ENCODE peak calls at places on chromosomes 2 and 18, in six cellular contexts. L is neural progenitor cell; X is tibial artery; A is CD8-positive, alpha-beta T cell; Z is body of pancreas; D is cardiac muscle cell. O is an unnamed sample. For H3K27me3, the result is how much of the 10 kb centered on the place peaks cover.

GRCh38 chr18:46262856-46263255 is 158.7 kb downstream of the HAUS1 start:
- DNase-seq in L (no peak), X (no peak), A (no peak), Z (no peak), D (no peak), O (no peak)

GRCh38 chr2:144671695-144672094 is 151.8 kb upstream of the ZEB2 start:
- DNase-seq in L (no peak), X (no peak), A (no peak), Z (peak), D (no peak), O (no peak)

GRCh38 chr18:48546411-48546810 is 7.6 kb downstream of the CTIF start:
- DNase-seq in L (peak), X (peak), A (no peak), Z (no peak), D (no peak), O (no peak)

GRCh38 chr2:220143336-220143735 is 515.9 kb downstream of the SLC4A3 start:
- DNase-seq in L (no peak), X (no peak), A (no peak), Z (no peak), D (no peak), O (no peak)

GRCh38 chr2:150426315-150426714 is 61.2 kb downstream of the RND3 start:
- DNase-seq in L (no peak), X (no peak), A (no peak), Z (no peak), D (no peak), O (no peak)

GRCh38 chr2:142165790-142166189 is 35.0 kb upstream of the LRP1B start:
- DNase-seq in L (peak), X (no peak), A (no peak), Z (peak), D (peak), O (no peak)

GRCh38 chr2:239296020-239296932 is 104.5 kb downstream of the HDAC4 start:
- DNase-seq in L (no peak), X (peak), A (no peak), Z (no peak), D (no peak), O (no peak)

GRCh38 chr2:229673676-229674075 is 40.7 kb downstream of the DNER start:
- DNase-seq in L (no peak), X (no peak), A (no peak), Z (no peak), D (no peak), O (no peak)

GRCh38 chr2:128370468-128371247 is 52.0 kb upstream of the HS6ST1 start:
- DNase-seq in L (no peak), X (peak), A (no peak), Z (no peak), D (no peak), O (no peak)

GRCh38 chr2:151713291-151713903 is 20.9 kb downstream of the NEB start:
- DNase-seq in L (no peak), X (no peak), A (no peak), Z (no peak), D (no peak), O (no peak)

GRCh38 chr2:207353836-207354235 is 175.9 kb upstream of the CREB1 start:
- DNase-seq in L (no peak), X (no peak), A (no peak), Z (no peak), D (no peak), O (no peak)

GRCh38 chr2:204177977-204178522 is 241.5 kb downstream of the ICOS start:
- DNase-seq in L (peak), X (peak), A (peak), Z (peak), D (peak), O (peak)

GRCh38 chr18:73715228-73715670 is 432.4 kb downstream of the FBXO15 start:
- DNase-seq in L (no peak), X (no peak), A (no peak), Z (no peak), D (no peak), O (no peak)

GRCh38 chr2:233049194-233049761 is 10.9 kb upstream of the INPP5D start:
- DNase-seq in L (no peak), X (no peak), A (no peak), Z (no peak), D (no peak), O (no peak)

GRCh38 chr2:169185711-169186110 is 116.3 kb downstream of the DHRS9 start:
- DNase-seq in L (no peak), X (no peak), A (no peak), Z (no peak), D (no peak), O (no peak)

GRCh38 chr2:22355816-22356433 is 1029.1 kb upstream of the KLHL29 start:
- DNase-seq in L (peak), X (peak), A (peak), Z (peak), D (peak), O (no peak)

GRCh38 chr2:240916571-240917008 is 10.5 kb downstream of the CROCC2 start:
- DNase-seq in L (peak), X (peak), A (no peak), Z (peak), D (peak), O (no peak)

GRCh38 chr2:20597868-20598183 is 53.1 kb downstream of the HS1BP3 start:
- DNase-seq in L (no peak), X (peak), A (no peak), Z (no peak), D (no peak), O (no peak)

GRCh38 chr2:182655750-182656149 is 60.3 kb upstream of the DNAJC10 start:
- DNase-seq in L (no peak), X (no peak), A (no peak), Z (no peak), D (no peak), O (no peak)

GRCh38 chr2:73103018-73103542 is 9.7 kb downstream of the RAB11FIP5 start:
- DNase-seq in L (no peak), X (no peak), A (no peak), Z (no peak), D (no peak), O (no peak)

GRCh38 chr2:46488389-46488788 is 9.0 kb downstream of the TMEM247 start:
- DNase-seq in L (no peak), X (no peak), A (no peak), Z (no peak), D (no peak), O (no peak)

GRCh38 chr2:229728360-229728759 is 14.0 kb upstream of the DNER start:
- DNase-seq in L (no peak), X (no peak), A (no peak), Z (no peak), D (no peak), O (no peak)

GRCh38 chr2:202771741-202772470 is 99.7 kb downstream of the ICA1L start:
- DNase-seq in L (no peak), X (no peak), A (no peak), Z (peak), D (no peak), O (no peak)

GRCh38 chr2:18194161-18194560 is 315.7 kb downstream of the KCNS3 start:
- DNase-seq in L (no peak), X (no peak), A (no peak), Z (no peak), D (no peak), O (no peak)

GRCh38 chr18:74342416-74343043 is 26.9 kb downstream of the C18orf63 start:
- DNase-seq in L (peak), X (no peak), A (no peak), Z (peak), D (peak), O (no peak)

GRCh38 chr2:8541223-8541622 is 140.6 kb upstream of the ID2 start:
- DNase-seq in L (no peak), X (no peak), A (no peak), Z (no peak), D (no peak), O (no peak)

GRCh38 chr2:172072279-172072678 is 13.0 kb upstream of the DLX1 start:
- DNase-seq in L (no peak), X (no peak), A (no peak), Z (no peak), D (no peak), O (no peak)

GRCh38 chr2:164620873-164621760 is at the start of gene GRB14:
- DNase-seq in L (peak), X (no peak), A (no peak), Z (peak), D (peak), O (no peak)

GRCh38 chr2:83786140-83786539 is 672.9 kb downstream of the SUCLG1 start:
- DNase-seq in L (no peak), X (no peak), A (no peak), Z (no peak), D (no peak), O (no peak)

GRCh38 chr2:16462965-16463364 is 202.7 kb downstream of the CYRIA start:
- DNase-seq in L (no peak), X (no peak), A (no peak), Z (no peak), D (no peak), O (no peak)

GRCh38 chr18:63210531-63210930 is 109.0 kb downstream of the BCL2 start:
- DNase-seq in L (no peak), X (no peak), A (no peak), Z (no peak), D (no peak), O (no peak)

GRCh38 chr18:46294325-46294724 is 190.1 kb downstream of the HAUS1 start:
- DNase-seq in L (no peak), X (no peak), A (no peak), Z (no peak), D (no peak), O (no peak)

GRCh38 chr2:201768918-201769317 is 11.8 kb downstream of the ALS2 start:
- DNase-seq in L (no peak), X (no peak), A (no peak), Z (no peak), D (no peak), O (no peak)

GRCh38 chr2:113080134-113080533 is 12.4 kb downstream of the IL1F10 start:
- DNase-seq in L (peak), X (no peak), A (peak), Z (no peak), D (peak), O (no peak)

GRCh38 chr2:163990554-163990953 is 254.7 kb upstream of the FIGN start:
- DNase-seq in L (peak), X (no peak), A (no peak), Z (no peak), D (no peak), O (no peak)

GRCh38 chr2:230068658-230069080 is at the start of gene SLC16A14:
- DNase-seq in L (peak), X (no peak), A (peak), Z (peak), D (peak), O (no peak)

GRCh38 chr2:136117391-136117841 is 533 bp downstream of the CXCR4 start:
- DNase-seq in L (peak), X (no peak), A (no peak), Z (no peak), D (peak), O (no peak)

DNA sequence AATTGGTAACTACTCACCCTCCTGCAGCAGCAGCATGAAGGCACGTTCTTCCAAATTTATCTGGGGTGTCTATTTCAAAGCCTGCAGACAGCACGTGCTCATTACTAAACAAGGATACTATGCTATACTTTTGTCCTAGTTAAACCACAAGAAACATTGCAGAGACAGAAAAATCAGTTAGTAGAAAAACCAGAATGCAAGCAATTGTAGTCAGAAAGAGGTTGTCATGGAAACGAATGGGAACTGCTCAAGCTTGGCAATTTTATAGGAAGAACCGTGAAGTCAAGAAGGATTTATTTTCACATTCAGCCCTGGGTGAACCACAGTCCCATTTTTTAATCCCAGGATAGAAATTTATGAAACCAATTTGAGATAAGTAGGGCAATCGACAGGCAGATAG is 162.2 kb upstream of the PGAP1 start:
- DNase-seq in L (no peak), X (no peak), A (no peak), Z (no peak), D (no peak), O (no peak)
- H3K27ac ChIP-seq in L (no peak), X (no peak), A (no peak), Z (no peak), D (no peak), O (no peak)

DNA sequence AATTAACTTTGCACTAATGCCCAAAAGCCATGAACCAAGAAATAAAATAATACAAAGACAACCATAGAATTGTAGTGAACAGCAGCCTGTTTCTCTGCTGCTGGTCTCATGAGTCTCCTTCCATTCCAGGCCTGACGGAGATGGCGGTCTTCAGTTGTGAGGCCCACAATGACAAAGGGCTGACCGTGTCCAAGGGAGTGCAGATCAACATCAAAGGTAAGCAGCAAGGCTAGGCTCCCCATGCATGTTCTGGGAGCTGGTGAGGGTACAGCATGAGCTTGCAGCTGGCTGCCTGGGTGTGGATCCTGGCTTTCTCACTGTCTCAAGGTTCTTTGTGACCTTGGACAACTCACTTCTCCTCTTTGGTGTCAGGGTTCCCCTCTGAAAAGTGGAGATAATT is 66.7 kb downstream of the MERTK start:
- DNase-seq in L (no peak), X (no peak), A (no peak), Z (no peak), D (no peak), O (no peak)
- H3K27me3 ChIP-seq in L (under half), X (under half), A (under half), Z (under half), D (under half), O (under half)

DNA sequence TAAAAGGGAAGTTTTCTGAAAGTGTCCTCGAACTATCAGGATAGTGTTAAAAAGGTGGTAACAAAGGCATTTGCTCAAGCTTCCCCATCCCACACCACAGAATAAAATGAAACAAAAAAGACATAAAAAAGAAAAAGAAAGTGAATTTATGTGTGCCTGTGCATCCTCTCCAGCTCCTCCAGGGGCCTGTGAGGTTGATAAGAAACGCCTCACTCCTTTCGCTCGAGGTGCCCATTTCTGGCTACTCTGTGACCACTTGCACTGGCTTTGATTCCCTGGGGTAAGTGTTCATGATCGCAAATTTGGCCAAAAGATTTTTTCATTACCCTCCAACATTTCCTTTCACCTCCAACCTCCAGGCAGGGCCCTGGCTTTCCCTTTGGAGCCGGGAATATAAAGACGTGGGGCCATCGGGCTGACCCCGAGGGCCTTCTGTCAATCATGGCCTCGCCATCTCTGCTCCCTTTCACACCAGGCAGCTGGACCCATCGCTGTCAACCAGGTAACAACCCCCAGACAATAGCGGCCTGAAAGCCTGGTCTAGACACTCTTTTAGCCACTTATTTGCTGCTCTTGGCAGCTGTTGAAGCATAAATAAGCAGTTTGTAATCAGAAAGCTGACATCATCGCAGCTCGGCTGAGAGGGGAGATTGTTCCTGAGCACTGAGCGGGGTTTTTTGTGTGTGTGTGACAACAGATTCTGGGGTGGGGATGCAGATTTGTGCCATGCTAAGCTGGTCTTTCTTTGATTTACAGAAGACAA is 423.8 kb upstream of the POU3F3 start:
- DNase-seq in L (peak), X (no peak), A (no peak), Z (no peak), D (no peak), O (no peak)
- H3K27ac ChIP-seq in L (no peak), X (no peak), A (no peak), Z (no peak), D (no peak), O (no peak)

DNA sequence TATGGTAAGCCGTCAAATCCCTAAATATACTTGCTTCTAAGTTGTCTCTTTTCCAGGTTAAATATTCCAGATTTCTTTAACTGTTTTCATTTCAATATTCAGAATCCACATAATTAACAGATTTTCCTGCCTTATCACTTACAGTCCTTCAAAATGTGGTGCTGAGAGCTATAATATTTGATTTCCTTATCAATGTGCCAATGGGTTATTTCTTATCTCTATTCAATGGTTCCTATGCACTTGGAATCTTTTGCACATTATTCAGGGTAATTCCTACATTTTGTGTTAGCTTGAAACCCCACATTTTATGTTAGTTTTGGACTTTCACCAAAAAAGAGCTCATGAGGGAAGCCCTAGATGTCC is 173.5 kb downstream of the ZFP36L2 start:
- DNase-seq in L (no peak), X (no peak), A (no peak), Z (no peak), D (no peak), O (no peak)
- H3K27me3 ChIP-seq in L (under half), X (under half), A (under half), Z (under half), D (under half), O (under half)

DNA sequence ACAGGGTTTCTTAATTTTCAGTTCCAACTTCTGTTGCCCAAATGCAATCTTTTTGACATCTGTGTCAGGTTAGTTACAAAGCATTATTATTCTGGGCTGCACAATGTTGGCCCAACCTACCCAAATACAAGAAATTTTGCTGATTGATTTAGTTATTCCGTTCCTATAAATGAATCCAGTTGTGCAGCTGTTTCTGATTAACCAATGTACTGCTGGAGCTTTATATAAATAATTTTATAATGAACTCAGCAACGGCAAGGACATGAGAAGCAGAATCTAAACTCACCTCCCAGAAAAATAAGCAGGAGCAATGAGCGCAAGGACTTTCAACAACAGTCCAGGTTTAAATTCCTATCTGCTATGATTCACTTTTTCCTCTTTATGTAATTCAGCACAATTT is 76.3 kb upstream of the WIPF1 start:
- DNase-seq in L (no peak), X (no peak), A (no peak), Z (no peak), D (no peak), O (no peak)
- H3K27ac ChIP-seq in L (no peak), X (no peak), A (no peak), Z (no peak), D (no peak), O (no peak)